ENCODE peak calls at places on chromosomes 4 and X, in four cellular contexts. Q is lung, E is epithelial cell of esophagus, I is fibroblast of the aortic adventitia. U is an unnamed sample.

GRCh38 chr4:115671581-115671980 is 558.2 kb upstream of the NDST4 start:
- DNase-seq in E (no peak), I (no peak), Q (no peak), U (no peak)

GRCh38 chr4:56626963-56627362 is 54.1 kb downstream of the HOPX start:
- DNase-seq in I (no peak), E (no peak), Q (no peak), U (no peak)

GRCh38 chr4:150002561-150002960 is 75.7 kb upstream of the DCLK2 start:
- DNase-seq in E (no peak), I (peak; percentile 61), Q (no peak), U (no peak)

GRCh38 chr4:185774815-185775684 is 36.9 kb downstream of the SORBS2 start:
- DNase-seq in E (peak; percentile 49), Q (peak; percentile 50), I (peak; percentile 79), U (no peak)

GRCh38 chr4:71550220-71551190 is 211.7 kb downstream of the SLC4A4 start:
- DNase-seq in I (peak; percentile 33), Q (no peak), E (peak; percentile 8), U (no peak)

GRCh38 chr4:158895797-158896442 is 127.1 kb downstream of the FNIP2 start:
- DNase-seq in I (no peak), E (peak; percentile 63), Q (no peak), U (peak; percentile 18)

GRCh38 chr4:66178901-66179300 is 508.6 kb upstream of the EPHA5 start:
- DNase-seq in I (peak; percentile 76), Q (no peak), E (peak; percentile 30), U (no peak)

GRCh38 chr4:31923634-31924033 is 1203.5 kb downstream of the PCDH7 start:
- DNase-seq in Q (no peak), E (peak; percentile 4), I (no peak), U (no peak)

GRCh38 chr4:109233585-109233984 is 68.9 kb downstream of the COL25A1 start:
- DNase-seq in E (peak; percentile 54), Q (no peak), I (no peak), U (no peak)

GRCh38 chrX:153572601-153573000 is 26.3 kb downstream of the CCNQ start:
- DNase-seq in Q (no peak), I (no peak), E (no peak), U (no peak)

GRCh38 chrX:134026732-134027311 is 41.4 kb upstream of the GPC3 start:
- DNase-seq in E (peak; percentile 66), Q (peak; percentile 49), I (peak; percentile 28), U (peak; percentile 52)

GRCh38 chr4:41887821-41888699 is 47.2 kb upstream of the TMEM33 start:
- DNase-seq in I (peak; percentile 77), E (peak; percentile 61), Q (no peak), U (peak; percentile 48)

GRCh38 chrX:112819813-112820212 is 20.8 kb downstream of the AMOT start:
- DNase-seq in E (no peak), I (no peak), Q (no peak), U (no peak)
- TF ChIP-seq CTCF in E (no peak), I (no peak), Q (no peak), U (no peak)

GRCh38 chrX:114584434-114584943 is 603 bp downstream of the HTR2C start:
- DNase-seq in Q (no peak), I (no peak), E (no peak), U (peak; percentile 31)
- TF ChIP-seq CTCF in Q (no peak), I (no peak), E (no peak), U (no peak)

GRCh38 chr4:120939693-120940092 is 17.2 kb upstream of the PRDM5 start:
- DNase-seq in I (no peak), E (no peak), Q (no peak), U (no peak)

DNA sequence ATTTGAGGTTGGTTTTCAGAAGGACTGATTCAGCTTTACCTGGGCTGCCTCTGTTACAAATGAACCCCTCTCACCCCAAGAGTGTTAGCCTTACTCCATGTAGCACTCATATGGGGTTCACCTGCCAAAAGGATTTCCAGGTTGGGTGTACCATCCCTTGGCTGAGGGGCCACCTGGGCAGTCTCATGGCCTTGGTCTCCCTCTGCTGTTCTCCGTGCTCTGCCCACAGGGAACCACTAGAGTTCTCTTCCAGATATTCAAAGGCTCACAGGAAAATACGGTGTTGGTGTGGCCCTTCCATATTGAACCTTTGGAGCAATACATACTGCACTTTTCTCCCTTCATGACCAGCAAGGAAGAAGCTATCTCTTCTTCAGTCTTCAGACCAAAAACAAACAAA is 18.0 kb upstream of the PRDM5 start:
- DNase-seq in Q (no peak), I (no peak), E (no peak), U (no peak)
- TF ChIP-seq CTCF in Q (no peak), I (no peak), E (no peak), U (no peak)

DNA sequence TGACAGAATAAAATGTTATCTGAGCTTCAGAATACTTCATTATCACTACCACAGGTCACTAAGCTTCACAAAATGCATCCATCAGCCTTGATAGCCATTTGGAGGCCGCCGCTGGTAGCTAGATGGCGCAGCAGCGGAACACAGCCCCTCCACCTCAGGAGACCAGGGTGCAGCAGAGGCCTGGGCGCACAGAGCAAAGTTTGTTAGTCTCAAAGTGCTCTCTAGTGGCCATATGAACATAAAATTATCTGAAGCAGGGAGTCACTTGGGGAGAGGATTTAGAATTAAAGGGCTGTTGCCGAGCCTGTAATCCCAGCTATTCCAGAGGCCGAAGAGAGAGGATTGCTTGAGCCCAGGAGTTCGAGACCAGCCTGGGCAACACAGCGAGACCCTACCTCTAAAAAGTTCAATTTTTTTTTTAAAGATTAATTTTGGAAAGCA is 8.1 kb upstream of the DCTD start:
- DNase-seq in I (peak; percentile 51), E (peak; percentile 62), Q (peak; percentile 48), U (peak; percentile 57)
- TF ChIP-seq CTCF in I (peak; percentile 36), E (peak; percentile 44), Q (peak; percentile 54), U (no peak)

DNA sequence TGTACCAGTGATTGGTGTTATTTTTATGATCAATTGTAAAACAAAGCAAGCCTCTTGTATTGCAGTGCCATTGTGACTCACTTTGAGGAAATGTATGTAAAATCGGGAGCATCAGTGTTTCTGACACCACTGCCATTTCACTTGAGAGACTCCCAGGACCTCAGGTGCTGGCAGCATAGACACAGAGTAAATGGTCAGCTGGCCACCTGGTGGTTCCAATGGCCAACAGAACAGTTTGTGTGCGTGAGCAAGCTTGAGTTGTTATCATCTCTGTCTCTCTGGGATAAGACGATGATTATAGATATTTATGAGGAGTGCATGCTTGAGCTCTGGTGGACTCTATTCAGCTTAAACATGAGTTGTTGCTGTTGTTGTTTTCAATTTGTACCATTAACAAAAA is 356.6 kb downstream of the GUCY2F start:
- DNase-seq in Q (no peak), E (no peak), I (no peak), U (no peak)
- TF ChIP-seq CTCF in Q (no peak), E (no peak), I (no peak), U (no peak)

DNA sequence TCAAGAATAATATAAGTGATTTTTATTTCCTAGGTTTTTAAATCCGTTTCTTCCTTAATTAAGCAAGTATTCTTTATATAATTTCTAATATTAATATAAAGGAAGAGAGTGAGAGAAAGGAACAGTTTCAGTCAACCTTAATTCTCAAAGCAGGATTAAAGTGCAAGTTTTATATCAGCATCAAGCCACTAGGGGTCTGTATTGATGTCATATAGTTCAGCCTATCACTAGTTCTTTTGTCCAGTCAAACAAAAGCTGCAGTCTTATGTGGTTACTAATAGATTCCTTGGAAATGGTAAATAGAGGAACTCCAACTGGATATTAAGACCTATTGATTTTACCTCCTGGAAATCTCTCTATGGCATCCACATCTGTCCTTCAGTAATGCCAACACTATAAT is 82.0 kb downstream of the NAP1L3 start:
- DNase-seq in E (no peak), I (no peak), Q (no peak), U (no peak)
- TF ChIP-seq CTCF in E (no peak), I (no peak), Q (no peak), U (no peak)

DNA sequence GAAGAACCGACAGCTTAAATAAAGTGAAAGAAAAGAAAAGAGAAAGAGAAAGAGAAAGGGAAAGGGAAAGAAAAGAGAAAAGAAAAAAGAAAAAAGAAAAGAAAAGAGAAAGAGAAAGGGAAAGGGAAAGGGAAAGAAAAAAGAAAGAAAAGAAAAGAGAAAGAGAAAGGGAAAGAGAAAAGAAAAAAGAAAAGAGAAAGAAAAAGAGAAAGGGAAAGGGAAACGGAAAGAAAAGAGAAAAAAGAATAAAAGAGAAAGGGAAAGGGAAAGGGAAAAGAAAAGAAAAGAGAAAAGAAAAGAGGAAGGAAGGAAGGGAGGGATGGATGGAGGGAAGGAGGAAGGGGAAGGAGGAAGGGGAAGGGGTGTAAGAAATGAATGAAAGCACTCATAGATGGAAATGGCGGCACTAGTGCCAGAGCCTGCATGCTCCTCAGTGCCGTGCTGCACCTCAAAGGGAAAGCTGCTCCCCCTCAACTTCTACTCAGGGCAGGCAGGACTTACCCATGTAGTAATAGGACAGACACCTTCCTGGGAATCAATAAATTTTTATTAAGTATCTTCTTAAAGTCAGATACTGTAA is 70.7 kb downstream of the AFAP1 start:
- DNase-seq in E (no peak), Q (no peak), I (no peak), U (no peak)
- TF ChIP-seq CTCF in E (no peak), Q (no peak), I (no peak), U (no peak)

DNA sequence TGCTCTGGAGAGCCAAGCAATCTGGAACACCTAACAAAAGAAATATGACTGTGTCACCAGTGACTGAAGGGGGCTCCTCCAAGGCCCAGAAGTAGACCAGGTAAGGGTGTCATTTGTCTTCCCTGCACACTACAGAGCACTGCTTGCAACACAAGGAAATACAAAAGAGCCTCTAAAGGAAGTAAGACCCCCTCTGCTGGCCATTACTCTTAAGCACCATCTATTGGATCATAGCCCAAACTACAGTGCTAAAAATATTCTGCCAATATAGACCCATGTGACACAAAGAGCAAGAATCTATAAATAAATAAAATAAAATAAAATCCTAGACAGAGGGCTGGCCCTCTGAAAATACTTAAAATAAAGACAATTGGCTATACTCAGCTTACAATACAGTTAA is 528.7 kb downstream of the TMA16 start:
- DNase-seq in Q (no peak), I (no peak), E (no peak), U (no peak)
- TF ChIP-seq CTCF in Q (no peak), I (no peak), E (no peak), U (no peak)

GRCh38 chr4:6607368-6608050 is 32.5 kb downstream of the MAN2B2 start:
- DNase-seq in Q (no peak), E (no peak), I (no peak), U (no peak)

GRCh38 chr4:6610856-6611430 is 29.5 kb upstream of the MRFAP1 start:
- DNase-seq in I (no peak), E (no peak), Q (no peak), U (no peak)

GRCh38 chr4:6606465-6607235 is 31.7 kb downstream of the MAN2B2 start:
- DNase-seq in Q (no peak), I (no peak), E (no peak), U (no peak)

GRCh38 chr4:6609415-6610079 is 30.9 kb upstream of the MRFAP1 start:
- DNase-seq in I (no peak), E (no peak), Q (no peak), U (no peak)

DNA sequence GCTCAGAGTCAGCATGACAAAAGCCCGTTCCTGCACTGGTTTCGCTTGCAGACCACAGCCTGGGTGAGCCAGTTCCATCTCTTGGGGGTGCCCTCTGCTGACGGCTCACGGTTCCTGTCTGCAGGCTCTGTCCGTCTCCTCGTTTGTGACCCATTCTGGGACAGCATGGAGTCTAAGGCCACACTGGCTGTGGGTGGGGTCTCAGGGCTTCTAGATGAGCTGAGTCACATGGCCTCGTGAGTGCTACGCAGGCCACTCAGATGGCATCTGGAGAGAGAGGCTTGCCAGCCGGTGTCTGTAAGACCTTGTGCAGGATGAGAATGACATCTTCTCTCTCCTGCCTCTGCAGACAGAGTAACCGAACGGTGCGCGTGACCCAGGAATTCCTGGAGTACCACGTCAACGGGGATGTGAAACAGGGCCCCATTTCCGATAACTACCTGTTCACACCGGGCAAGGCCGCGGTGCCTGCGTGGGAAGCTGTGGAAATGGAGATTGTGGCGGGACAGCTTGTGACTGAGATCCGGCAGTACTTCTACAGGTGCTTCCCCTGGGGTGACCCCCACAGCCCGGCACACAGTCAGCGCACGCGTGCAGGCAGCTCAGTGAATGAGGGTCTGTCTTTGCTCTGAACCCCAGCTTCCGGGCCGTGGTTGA is 31.6 kb upstream of the MRFAP1 start:
- DNase-seq in I (no peak), E (no peak), Q (no peak), U (peak; percentile 19)
- TF ChIP-seq CTCF in I (no peak), E (no peak), Q (no peak), U (no peak)

U was measured in endothelial cell.